ENCODE peak calls at places on chromosomes 6 and 20, in five cellular contexts. N is GM23248, H is neuronal stem cell, R is fibroblast of lung, O is astrocyte. C is an unnamed sample.

GRCh38 chr20:47506850-47507249 is 5.2 kb downstream of the NCOA3 start:
- DNase-seq in N (no peak), H (no peak), R (no peak), O (no peak), C (no peak)

GRCh38 chr6:30683137-30683979 is 3.1 kb downstream of the PPP1R18 start:
- DNase-seq in N (no peak), H (no peak), R (no peak), O (no peak), C (no peak)

GRCh38 chr6:162509821-162510220 is 217.7 kb downstream of the PRKN start:
- DNase-seq in N (no peak), H (no peak), R (no peak), O (no peak), C (no peak)

GRCh38 chr20:1769491-1769890 is 111.9 kb upstream of the SIRPG start:
- DNase-seq in N (no peak), H (no peak), R (no peak), O (no peak), C (no peak)

GRCh38 chr6:76072562-76072961 is at the start of gene IMPG1:
- DNase-seq in N (no peak), H (no peak), R (no peak), O (no peak), C (no peak)

GRCh38 chr20:21102691-21103311 is 3.4 kb downstream of the LINC00237 start:
- DNase-seq in N (peak; percentile 41), H (no peak), R (no peak), O (no peak), C (no peak)

GRCh38 chr6:53464942-53465460 is 79.9 kb downstream of the GCLC start:
- DNase-seq in N (peak; percentile 28), H (no peak), R (peak; percentile 72), O (no peak), C (peak; percentile 88)

GRCh38 chr6:33620158-33620583 is 951 bp upstream of the ITPR3 start:
- DNase-seq in N (peak; percentile 67), H (no peak), R (no peak), O (no peak), C (no peak)

GRCh38 chr20:40449974-40450616 is 238.9 kb downstream of the MAFB start:
- DNase-seq in N (no peak), H (no peak), R (no peak), O (no peak), C (no peak)
- H3K4me2 ChIP-seq in N (no peak overlapping the region), H (no peak overlapping the region), R (no peak overlapping the region), O (no peak overlapping the region), C (peak overlapping the region; percentile 20)

GRCh38 chr6:148140772-148141557 is 201.7 kb upstream of the SASH1 start:
- DNase-seq in N (peak; percentile 19), H (no peak), R (no peak), O (no peak), C (peak; percentile 82)

GRCh38 chr6:148134566-148134965 is 208.1 kb upstream of the SASH1 start:
- DNase-seq in N (no peak), H (no peak), R (no peak), O (no peak), C (no peak)

GRCh38 chr6:148137652-148138051 is 205.0 kb upstream of the SASH1 start:
- DNase-seq in N (no peak), H (no peak), R (no peak), O (no peak), C (no peak)

GRCh38 chr6:148142821-148143220 is 199.8 kb upstream of the SASH1 start:
- DNase-seq in N (no peak), H (no peak), R (no peak), O (no peak), C (no peak)

GRCh38 chr6:148138478-148138877 is 204.2 kb upstream of the SASH1 start:
- DNase-seq in N (no peak), H (no peak), R (no peak), O (no peak), C (no peak)
- H3K4me2 ChIP-seq in N (no peak overlapping the region), H (no peak overlapping the region), R (no peak overlapping the region), O (no peak overlapping the region), C (no peak overlapping the region)

DNA sequence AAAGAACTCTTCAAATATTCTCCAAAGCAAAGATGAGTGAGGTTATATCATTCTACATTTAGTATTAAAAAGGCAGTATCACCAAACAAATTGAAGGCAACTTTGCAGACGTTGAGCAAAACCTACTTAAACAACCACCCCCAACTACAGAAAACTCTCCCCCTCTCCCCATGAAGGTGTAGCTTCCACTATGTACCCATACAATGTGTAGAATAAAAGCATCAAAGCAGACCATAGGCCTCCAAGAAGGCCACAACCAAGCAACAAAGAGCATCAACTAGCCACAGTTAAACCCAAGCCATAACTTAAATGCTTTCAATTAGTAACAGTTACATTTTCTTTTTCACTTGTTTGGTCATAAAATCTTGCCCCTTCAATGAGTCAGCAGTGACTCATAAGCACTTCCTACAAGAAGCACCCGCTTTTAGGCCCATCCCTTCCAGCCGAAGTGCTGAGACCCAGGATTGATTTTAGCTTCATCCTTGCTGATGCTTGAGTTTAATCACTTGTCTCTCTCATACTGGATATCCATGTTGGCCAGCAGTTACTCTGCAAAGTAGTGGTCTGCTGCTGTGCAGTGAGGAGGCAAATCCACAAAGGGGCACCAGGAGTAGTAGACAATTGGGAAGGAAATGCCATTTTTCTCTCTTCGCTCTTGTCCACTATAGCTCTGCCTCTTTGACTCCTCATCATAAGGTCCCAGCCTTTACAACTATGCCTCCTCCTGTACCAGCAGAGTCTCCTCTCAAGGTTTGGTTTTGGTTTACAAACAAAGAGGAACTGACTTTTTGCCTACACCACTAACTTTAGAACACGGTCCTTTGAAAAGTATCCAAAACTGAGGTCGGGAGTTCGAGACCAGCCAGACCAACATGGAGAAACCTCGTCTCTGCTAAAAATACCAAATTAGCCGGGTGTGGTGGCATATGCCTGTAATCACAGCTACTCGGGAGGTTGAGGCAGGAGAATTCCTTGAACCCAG is 8.4 kb upstream of the NUP153 start:
- DNase-seq in N (peak; percentile 93), H (no peak), R (peak; percentile 95), O (peak; percentile 95), C (peak; percentile 47)
- H3K4me2 ChIP-seq in N (peak overlapping the region; percentile 63), H (no peak overlapping the region), R (peak overlapping the region; percentile 34), O (peak overlapping the region; percentile 73), C (peak overlapping the region; percentile 60)

DNA sequence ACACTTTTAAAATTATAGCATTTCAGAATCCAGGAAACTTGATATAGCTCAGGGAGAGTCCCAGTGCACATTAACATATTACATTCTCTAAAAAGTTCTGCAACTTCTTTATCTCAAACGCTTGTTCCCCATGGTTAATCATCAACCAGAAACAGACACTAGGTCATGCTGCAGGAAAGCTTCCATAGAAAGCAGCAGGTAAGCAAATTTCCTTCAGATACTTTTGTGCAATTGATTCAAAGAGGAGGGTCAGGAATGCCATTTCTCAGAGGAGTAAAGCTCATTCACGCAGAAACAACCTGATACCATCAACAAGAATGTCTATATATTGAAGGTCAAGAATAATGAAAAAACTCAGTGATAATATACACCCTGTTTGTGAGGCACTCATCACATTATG is 95.4 kb downstream of the LY86 start:
- DNase-seq in N (no peak), H (no peak), R (no peak), O (no peak), C (peak; percentile 90)
- H3K4me2 ChIP-seq in N (no peak overlapping the region), H (no peak overlapping the region), R (no peak overlapping the region), O (no peak overlapping the region), C (peak overlapping the region; percentile 95)

GRCh38 chr20:51350941-51351631 is 191.4 kb downstream of the NFATC2 start:
- DNase-seq in N (peak; percentile 88), H (no peak), R (peak; percentile 84), O (peak; percentile 92), C (no peak)

GRCh38 chr20:51345601-51346101 is 196.9 kb downstream of the NFATC2 start:
- DNase-seq in N (peak; percentile 94), H (no peak), R (peak; percentile 84), O (peak; percentile 39), C (peak; percentile 63)

GRCh38 chr20:51347871-51348270 is 194.6 kb downstream of the NFATC2 start:
- DNase-seq in N (no peak), H (no peak), R (no peak), O (no peak), C (no peak)

GRCh38 chr20:51348866-51349265 is 193.7 kb downstream of the NFATC2 start:
- DNase-seq in N (no peak), H (no peak), R (no peak), O (no peak), C (no peak)

DNA sequence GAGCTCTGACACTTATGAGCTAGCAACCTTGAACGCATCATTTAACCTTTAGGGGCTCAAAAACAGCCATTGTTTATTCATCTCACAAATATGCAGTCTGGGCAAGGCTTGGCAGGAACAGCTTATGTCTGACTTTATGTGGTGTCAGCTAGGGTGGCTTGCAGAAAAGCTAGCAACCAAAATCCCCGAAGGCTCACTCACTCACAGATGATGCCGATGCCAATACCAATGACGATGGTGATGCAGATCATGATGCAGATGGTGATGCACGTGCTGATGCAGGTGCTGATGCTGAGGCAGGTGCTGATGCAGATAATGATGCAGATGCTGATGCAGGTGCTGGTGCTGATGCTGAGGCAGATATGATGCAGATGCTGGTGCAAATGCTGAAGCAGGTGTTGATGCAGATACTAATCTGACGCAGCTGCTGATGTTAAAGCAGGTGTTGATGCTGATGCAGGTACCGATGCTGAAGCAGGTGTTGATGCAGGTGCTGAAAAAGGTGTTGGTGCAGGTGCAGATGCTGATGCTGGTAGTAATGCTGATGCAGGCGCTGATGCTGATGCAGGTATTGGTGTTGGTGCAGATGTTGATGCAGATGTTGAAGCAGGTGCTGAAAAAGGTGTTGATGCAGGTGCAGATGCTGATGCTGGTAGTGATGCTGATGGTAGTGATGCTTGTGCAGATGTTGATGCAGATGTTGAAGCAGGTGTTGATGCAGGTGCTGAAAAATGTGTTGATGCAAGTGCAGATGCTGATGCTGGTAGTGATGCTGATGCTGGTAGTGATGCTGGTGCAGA is 195.6 kb downstream of the NFATC2 start:
- DNase-seq in N (peak; percentile 85), H (no peak), R (peak; percentile 59), O (peak; percentile 75), C (no peak)
- H3K4me2 ChIP-seq in N (peak overlapping the region; percentile 2), H (no peak overlapping the region), R (no peak overlapping the region), O (no peak overlapping the region), C (no peak overlapping the region)